ENCODE peak calls at places on chromosomes 12 and 14, in seven cellular contexts. Z is Karpas-422, R is tibial nerve, D is right atrium auricular region, J is left ventricle myocardium inferior, W is thoracic aorta, S is GM23248. L is an unnamed sample. For H3K4me1, the result is how much of the 10 kb centered on the place peaks cover.

GRCh38 chr12:94126067-94126466 is 22.3 kb upstream of the PLXNC1 start:
- DNase-seq in Z (no peak), J (no peak), R (no peak), D (no peak), S (no peak), W (no peak), L (no peak)

GRCh38 chr14:93036652-93037341 is 78.9 kb downstream of the ITPK1 start:
- DNase-seq in J (no peak), W (no peak), R (no peak), Z (no peak), D (no peak), S (no peak), L (no peak)

GRCh38 chr14:31426663-31427062 is 6.3 kb upstream of the HEATR5A start:
- DNase-seq in W (no peak), R (no peak), J (no peak), Z (no peak), S (no peak), D (no peak), L (no peak)

GRCh38 chr14:22650046-22650739 is 6.0 kb upstream of the OR6J1 start:
- DNase-seq in R (no peak), W (no peak), Z (peak), J (no peak), D (no peak), S (no peak), L (no peak)

GRCh38 chr14:98120831-98121464 is 1151.0 kb downstream of the BCL11B start:
- DNase-seq in W (no peak), S (no peak), D (no peak), R (no peak), Z (no peak), J (no peak), L (no peak)

GRCh38 chr12:56634837-56635538 is 4.9 kb upstream of the BAZ2A start:
- DNase-seq in R (no peak), J (peak), S (peak), W (no peak), D (peak), Z (peak), L (peak)

GRCh38 chr12:116037941-116038837 is 239.3 kb downstream of the MED13L start:
- DNase-seq in W (no peak), R (no peak), Z (no peak), S (peak), D (no peak), J (no peak), L (no peak)

GRCh38 chr14:77303417-77304156 is 17.1 kb downstream of the POMT2 start:
- DNase-seq in W (no peak), R (no peak), D (peak), Z (no peak), S (peak), J (no peak), L (no peak)

GRCh38 chr14:89292579-89293348 is 124.3 kb downstream of the FOXN3 start:
- DNase-seq in S (no peak), Z (no peak), D (no peak), W (no peak), R (no peak), J (no peak), L (no peak)

GRCh38 chr12:59408431-59408830 is 187.4 kb upstream of the SLC16A7 start:
- DNase-seq in W (no peak), S (peak), Z (no peak), R (no peak), D (no peak), J (no peak), L (no peak)

GRCh38 chr12:93790472-93791152 is 113.4 kb downstream of the CRADD start:
- DNase-seq in J (no peak), R (no peak), S (peak), D (no peak), W (no peak), Z (no peak), L (peak)

GRCh38 chr14:55153951-55154350 is 24.9 kb downstream of the LGALS3 start:
- DNase-seq in W (no peak), J (no peak), S (no peak), R (no peak), D (no peak), Z (no peak), L (no peak)

GRCh38 chr12:95198914-95199313 is 18.4 kb downstream of the FGD6 start:
- DNase-seq in W (no peak), S (no peak), D (no peak), R (no peak), J (no peak), Z (peak), L (no peak)

GRCh38 chr14:103228076-103228806 is 105.0 kb downstream of the TNFAIP2 start:
- DNase-seq in D (no peak), Z (no peak), S (no peak), J (no peak), W (no peak), R (no peak), L (no peak)

GRCh38 chr14:24426912-24427536 is 2.4 kb downstream of the CBLN3 start:
- DNase-seq in J (no peak), W (no peak), S (no peak), D (no peak), R (no peak), Z (no peak), L (no peak)

GRCh38 chr12:65882504-65882903 is 58.2 kb downstream of the HMGA2 start:
- DNase-seq in D (no peak), S (peak), W (no peak), R (no peak), J (no peak), Z (no peak), L (no peak)

GRCh38 chr14:101506921-101507300 is 54.4 kb upstream of the DIO3 start:
- DNase-seq in J (no peak), D (peak), S (no peak), Z (no peak), R (peak), W (no peak), L (no peak)

GRCh38 chr12:6200266-6201198 is at the start of gene CD9:
- DNase-seq in J (peak), Z (no peak), R (peak), W (no peak), D (no peak), S (peak), L (no peak)

GRCh38 chr12:85138833-85139232 is 102.7 kb downstream of the LRRIQ1 start:
- DNase-seq in J (no peak), Z (no peak), S (peak), D (no peak), R (no peak), W (no peak), L (no peak)

GRCh38 chr14:59283380-59283779 is 94.9 kb downstream of the DAAM1 start:
- DNase-seq in R (no peak), W (no peak), Z (no peak), S (peak), D (no peak), J (no peak), L (no peak)

GRCh38 chr12:53078425-53079225 is 565 bp downstream of the SPRYD3 start:
- DNase-seq in S (peak), R (no peak), Z (peak), J (no peak), W (no peak), D (no peak), L (no peak)
- H3K4me1 ChIP-seq in S (under half), R (half or more), Z (under half), J (under half), W (under half), D (under half), L (under half)

DNA sequence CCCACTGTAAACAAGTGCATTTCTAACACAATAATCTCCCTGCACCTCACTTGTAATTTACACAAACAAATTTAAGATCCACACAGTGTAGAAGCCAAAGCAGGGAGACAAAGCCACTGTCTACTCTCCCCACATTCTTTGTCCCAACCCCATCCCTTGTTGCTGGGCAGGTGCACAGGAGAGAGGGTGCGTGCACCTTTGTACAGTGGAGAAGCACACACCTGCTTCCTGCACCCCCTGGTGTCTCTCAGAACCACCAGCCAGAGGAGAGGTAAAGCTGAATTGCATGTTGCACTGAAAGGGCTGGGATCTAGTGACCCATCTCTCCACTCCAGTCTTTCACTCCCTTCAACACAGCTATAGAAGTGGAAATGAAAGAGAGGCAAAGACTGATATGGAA is 51.4 kb upstream of the IFNG-AS1 start:
- DNase-seq in Z (no peak), J (no peak), W (no peak), D (no peak), R (no peak), S (no peak), L (peak)
- H3K27ac ChIP-seq in Z (no peak), J (no peak), W (no peak), D (no peak), R (no peak), S (no peak), L (no peak)

DNA sequence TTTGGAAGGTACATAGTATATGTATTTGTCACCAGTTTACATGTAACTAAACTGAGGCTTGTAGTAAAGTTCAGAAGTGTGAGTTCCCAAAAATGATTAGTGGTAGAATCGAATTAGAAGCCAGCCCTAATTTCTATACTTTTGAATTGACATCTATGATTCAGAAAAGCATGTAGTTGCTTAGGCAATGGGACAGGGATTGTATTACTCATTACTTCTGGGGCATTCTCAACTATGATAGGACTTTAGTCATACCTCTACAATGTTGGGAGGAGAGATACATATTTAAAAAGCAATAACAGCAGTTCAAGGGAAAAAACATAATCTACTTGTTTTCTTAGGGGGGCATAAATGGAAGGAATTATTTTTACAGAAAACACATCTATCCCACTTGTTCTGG is 277.9 kb upstream of the E2F7 start:
- DNase-seq in R (no peak), J (no peak), Z (no peak), D (no peak), S (peak), W (no peak), L (no peak)
- H3K4me3 ChIP-seq in R (no peak), J (no peak), Z (no peak), D (no peak), S (no peak), W (no peak), L (no peak)

GRCh38 chr14:85319998-85320397 is 209.9 kb upstream of the FLRT2 start:
- DNase-seq in W (no peak), J (no peak), R (no peak), S (peak), Z (no peak), D (no peak), L (no peak)
- H3K4me1 ChIP-seq in W (under half), J (under half), R (under half), S (half or more), Z (under half), D (under half), L (under half)

GRCh38 chr14:95183532-95184412 is 26.4 kb upstream of the DICER1 start:
- DNase-seq in D (no peak), S (no peak), W (no peak), R (no peak), Z (no peak), J (no peak), L (no peak)

GRCh38 chr14:95184413-95184790 is 27.1 kb upstream of the DICER1 start:
- DNase-seq in D (no peak), S (no peak), W (no peak), Z (no peak), R (no peak), J (peak), L (no peak)

GRCh38 chr14:95180966-95181733 is 23.8 kb upstream of the DICER1 start:
- DNase-seq in D (no peak), Z (no peak), J (no peak), S (no peak), R (no peak), W (no peak), L (no peak)

GRCh38 chr14:95183082-95183481 is 25.8 kb upstream of the DICER1 start:
- DNase-seq in D (no peak), J (no peak), W (no peak), R (no peak), Z (no peak), S (no peak), L (no peak)

GRCh38 chr14:95182379-95182778 is 25.1 kb upstream of the DICER1 start:
- DNase-seq in Z (no peak), W (no peak), S (no peak), D (no peak), J (no peak), R (no peak), L (no peak)
- H3K27ac ChIP-seq in Z (no peak), W (no peak), S (no peak), D (peak), J (peak), R (peak), L (no peak)

GRCh38 chr12:132141976-132142678 is 2.0 kb downstream of the DDX51 start:
- DNase-seq in W (no peak), D (no peak), S (no peak), J (no peak), Z (no peak), R (peak), L (no peak)
- H3K4me3 ChIP-seq in W (peak), D (no peak), S (no peak), J (peak), Z (peak), R (no peak), L (no peak)